ENCODE peak calls at places on chromosome 5, in nine cellular contexts. E, Y, T, D, W, C, P, Z and O are unnamed samples. For H3K4me1, the result is how much of the 10 kb centered on the place peaks cover.

GRCh38 chr5:55176176-55176818 is 3.3 kb upstream of the CDC20B start:
- DNase-seq in E (no peak), Y (peak), T (no peak), D (no peak), W (no peak), C (peak), P (no peak), Z (peak), O (peak)

GRCh38 chr5:150148408-150148927 is 7.2 kb downstream of the PDGFRB start:
- DNase-seq in E (no peak), Y (no peak), T (no peak), D (peak), W (no peak), C (no peak), P (no peak), Z (no peak), O (no peak)

GRCh38 chr5:149414405-149415244 is 35.5 kb upstream of the IL17B start:
- DNase-seq in E (peak), Y (no peak), T (no peak), D (peak), W (peak), C (no peak), P (no peak), Z (no peak), O (peak)

GRCh38 chr5:67870662-67871061 is 344.9 kb upstream of the PIK3R1 start:
- DNase-seq in E (no peak), Y (no peak), T (no peak), D (no peak), W (no peak), C (no peak), P (no peak), Z (no peak), O (no peak)

GRCh38 chr5:135066781-135067430 is 32.9 kb upstream of the PITX1 start:
- DNase-seq in E (no peak), Y (no peak), T (no peak), D (no peak), W (no peak), C (no peak), P (no peak), Z (no peak), O (no peak)

GRCh38 chr5:54090495-54091084 is 219.8 kb downstream of the ARL15 start:
- DNase-seq in E (no peak), Y (no peak), T (no peak), D (no peak), W (peak), C (peak), P (no peak), Z (no peak), O (no peak)

GRCh38 chr5:37248387-37248969 is 698 bp downstream of the CPLANE1 start:
- DNase-seq in E (no peak), Y (peak), T (no peak), D (no peak), W (peak), C (no peak), P (no peak), Z (peak), O (no peak)

GRCh38 chr5:166768536-166768935 is 1522.9 kb upstream of the WWC1 start:
- DNase-seq in E (no peak), Y (no peak), T (no peak), D (no peak), W (no peak), C (no peak), P (no peak), Z (no peak), O (no peak)

GRCh38 chr5:130720355-130720754 is 444.7 kb downstream of the HINT1 start:
- DNase-seq in E (no peak), Y (peak), T (no peak), D (no peak), W (peak), C (peak), P (no peak), Z (peak), O (no peak)

GRCh38 chr5:107668154-107668932 is 2.4 kb downstream of the EFNA5 start:
- DNase-seq in E (no peak), Y (no peak), T (no peak), D (no peak), W (no peak), C (no peak), P (no peak), Z (no peak), O (no peak)

GRCh38 chr5:33299621-33300208 is 141.1 kb upstream of the TARS1 start:
- DNase-seq in E (no peak), Y (peak), T (peak), D (no peak), W (peak), C (no peak), P (no peak), Z (peak), O (no peak)

GRCh38 chr5:13115476-13115875 is 829.0 kb downstream of the DNAH5 start:
- DNase-seq in E (no peak), Y (no peak), T (no peak), D (no peak), W (peak), C (no peak), P (no peak), Z (no peak), O (no peak)

GRCh38 chr5:178425621-178426068 is 164.5 kb downstream of the COL23A1 start:
- DNase-seq in E (no peak), Y (no peak), T (no peak), D (peak), W (no peak), C (no peak), P (no peak), Z (no peak), O (no peak)

GRCh38 chr5:25944786-25945185 is 1093.6 kb downstream of the CDH9 start:
- DNase-seq in E (no peak), Y (no peak), T (no peak), D (no peak), W (no peak), C (no peak), P (no peak), Z (no peak), O (no peak)

GRCh38 chr5:35849850-35850249 is 6.8 kb upstream of the IL7R start:
- DNase-seq in E (no peak), Y (no peak), T (no peak), D (no peak), W (no peak), C (no peak), P (no peak), Z (no peak), O (no peak)

GRCh38 chr5:32173394-32174010 is 617 bp downstream of the GOLPH3 start:
- DNase-seq in E (peak), Y (peak), T (peak), D (peak), W (peak), C (peak), P (peak), Z (peak), O (peak)

GRCh38 chr5:72093231-72093630 is 14.0 kb upstream of the MAP1B start:
- DNase-seq in E (no peak), Y (no peak), T (no peak), D (no peak), W (peak), C (no peak), P (no peak), Z (no peak), O (no peak)

GRCh38 chr5:1008451-1009358 is at the start of gene NKD2:
- DNase-seq in E (peak), Y (peak), T (peak), D (peak), W (no peak), C (peak), P (no peak), Z (peak), O (peak)

GRCh38 chr5:159581502-159582249 is 251.4 kb upstream of the IL12B start:
- DNase-seq in E (no peak), Y (no peak), T (peak), D (peak), W (peak), C (no peak), P (no peak), Z (peak), O (no peak)

GRCh38 chr5:145237843-145238242 is 597.3 kb downstream of the PRELID2 start:
- DNase-seq in E (no peak), Y (peak), T (no peak), D (no peak), W (peak), C (no peak), P (no peak), Z (peak), O (no peak)

GRCh38 chr5:76472338-76473336 is 69.6 kb downstream of the IQGAP2 start:
- DNase-seq in E (no peak), Y (no peak), T (no peak), D (no peak), W (no peak), C (no peak), P (no peak), Z (no peak), O (no peak)

GRCh38 chr5:4230531-4230904 is 634.9 kb downstream of the IRX1 start:
- DNase-seq in E (no peak), Y (no peak), T (no peak), D (no peak), W (no peak), C (no peak), P (no peak), Z (no peak), O (no peak)

GRCh38 chr5:96196890-96197289 is 235.2 kb upstream of the ELL2 start:
- DNase-seq in E (no peak), Y (no peak), T (no peak), D (no peak), W (no peak), C (no peak), P (no peak), Z (no peak), O (no peak)

GRCh38 chr5:71810023-71810422 is 90.9 kb downstream of the CARTPT start:
- DNase-seq in E (no peak), Y (no peak), T (no peak), D (no peak), W (no peak), C (no peak), P (no peak), Z (no peak), O (no peak)

GRCh38 chr5:157951673-157952373 is 92.9 kb upstream of the CLINT1 start:
- DNase-seq in E (no peak), Y (no peak), T (no peak), D (no peak), W (no peak), C (no peak), P (no peak), Z (no peak), O (no peak)

GRCh38 chr5:43006411-43007202 is 33.5 kb downstream of the ANXA2R start:
- DNase-seq in E (no peak), Y (no peak), T (no peak), D (no peak), W (peak), C (no peak), P (no peak), Z (no peak), O (no peak)

GRCh38 chr5:2901096-2901495 is 149.6 kb upstream of the IRX2 start:
- DNase-seq in E (no peak), Y (no peak), T (no peak), D (no peak), W (no peak), C (no peak), P (no peak), Z (no peak), O (no peak)

GRCh38 chr5:112372543-112372942 is 46.5 kb downstream of the EPB41L4A start:
- DNase-seq in E (no peak), Y (no peak), T (no peak), D (no peak), W (no peak), C (no peak), P (no peak), Z (no peak), O (no peak)

GRCh38 chr5:112687306-112687705 is 50.4 kb upstream of the APC start:
- DNase-seq in E (no peak), Y (no peak), T (no peak), D (no peak), W (no peak), C (no peak), P (no peak), Z (no peak), O (no peak)

GRCh38 chr5:131198625-131199024 is 27.9 kb downstream of the LYRM7 start:
- DNase-seq in E (no peak), Y (no peak), T (no peak), D (no peak), W (peak), C (no peak), P (no peak), Z (no peak), O (no peak)

GRCh38 chr5:135436856-135437795 is 10.0 kb downstream of the DCANP1 start:
- DNase-seq in E (no peak), Y (no peak), T (no peak), D (no peak), W (peak), C (peak), P (no peak), Z (no peak), O (no peak)

GRCh38 chr5:74636552-74636951 is 4.0 kb downstream of the ENC1 start:
- DNase-seq in E (no peak), Y (no peak), T (no peak), D (no peak), W (no peak), C (no peak), P (no peak), Z (no peak), O (no peak)
- H3K4me1 ChIP-seq in E (under half), Y (under half), T (under half), D (under half), W (under half), C (under half), P (under half), Z (under half), O (under half)

DNA sequence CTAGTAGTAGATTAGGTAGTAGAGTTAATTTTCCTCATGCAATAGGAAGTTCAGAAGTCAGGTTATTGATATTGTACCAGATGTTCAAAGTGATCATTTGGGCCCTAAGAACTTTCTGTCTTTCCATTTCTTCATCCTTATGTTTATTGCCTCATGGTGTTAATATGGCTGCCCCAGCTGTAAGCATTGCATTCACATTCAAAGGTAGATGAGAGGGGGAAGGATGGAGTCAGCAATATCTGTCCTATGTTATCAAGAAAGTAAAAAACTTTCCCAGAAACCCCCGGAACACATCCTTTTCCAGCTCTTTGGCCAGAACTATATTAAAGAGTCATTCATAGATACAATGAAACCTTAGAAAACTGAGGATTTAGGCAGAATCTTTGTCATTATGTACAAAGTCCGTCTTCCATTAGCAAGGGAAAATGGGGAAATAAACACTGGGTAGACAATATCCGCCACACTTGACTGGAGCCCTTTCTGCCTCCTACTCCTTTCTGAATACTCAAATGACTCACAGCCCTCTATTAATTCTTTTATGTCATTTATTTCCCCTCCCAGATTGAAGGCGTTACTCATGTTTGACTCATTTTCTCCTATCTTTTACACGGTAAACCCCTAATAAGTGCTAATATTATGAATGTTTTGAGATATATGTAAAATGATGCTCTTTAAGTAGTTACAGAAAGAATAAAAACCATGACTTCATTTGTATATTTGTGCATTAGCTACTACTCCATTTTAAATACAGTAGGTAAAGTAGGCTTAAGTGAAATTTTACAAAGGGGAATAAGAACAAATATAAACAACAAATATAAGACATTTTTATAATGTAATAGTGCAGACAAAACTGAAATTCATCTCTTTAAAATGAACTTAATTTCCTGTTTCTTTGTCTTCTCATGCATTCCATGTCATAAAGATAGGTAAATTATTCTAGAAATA is 127.6 kb downstream of the SLF1 start:
- DNase-seq in E (no peak), Y (no peak), T (no peak), D (no peak), W (peak), C (no peak), P (no peak), Z (no peak), O (no peak)
- H3K4me1 ChIP-seq in E (under half), Y (under half), T (under half), D (under half), W (under half), C (under half), P (under half), Z (under half), O (under half)

GRCh38 chr5:82314964-82315728 is 37.0 kb upstream of the RPS23 start:
- DNase-seq in E (no peak), Y (no peak), T (no peak), D (no peak), W (peak), C (no peak), P (no peak), Z (no peak), O (no peak)

GRCh38 chr5:82319977-82320376 is 41.8 kb upstream of the RPS23 start:
- DNase-seq in E (no peak), Y (no peak), T (no peak), D (no peak), W (no peak), C (no peak), P (no peak), Z (no peak), O (no peak)

GRCh38 chr5:82320971-82321370 is 42.8 kb upstream of the RPS23 start:
- DNase-seq in E (no peak), Y (no peak), T (no peak), D (no peak), W (no peak), C (no peak), P (no peak), Z (no peak), O (no peak)

GRCh38 chr5:82325155-82325554 is 47.0 kb upstream of the RPS23 start:
- DNase-seq in E (no peak), Y (no peak), T (no peak), D (no peak), W (no peak), C (no peak), P (no peak), Z (no peak), O (no peak)

GRCh38 chr5:82319192-82319591 is 41.0 kb upstream of the RPS23 start:
- DNase-seq in E (no peak), Y (no peak), T (no peak), D (no peak), W (no peak), C (no peak), P (no peak), Z (no peak), O (no peak)
- H3K4me1 ChIP-seq in E (under half), Y (under half), T (under half), D (under half), W (under half), C (under half), P (under half), Z (under half), O (under half)

GRCh38 chr5:124649548-124650501 is 96.6 kb downstream of the ZNF608 start:
- DNase-seq in E (peak), Y (peak), T (peak), D (peak), W (peak), C (peak), P (no peak), Z (peak), O (peak)

GRCh38 chr5:124652892-124653441 is 93.5 kb downstream of the ZNF608 start:
- DNase-seq in E (no peak), Y (no peak), T (no peak), D (no peak), W (no peak), C (no peak), P (no peak), Z (no peak), O (no peak)

GRCh38 chr5:124652514-124652819 is 94.0 kb downstream of the ZNF608 start:
- DNase-seq in E (no peak), Y (no peak), T (no peak), D (no peak), W (no peak), C (no peak), P (no peak), Z (no peak), O (no peak)

GRCh38 chr5:124650960-124651662 is 95.3 kb downstream of the ZNF608 start:
- DNase-seq in E (no peak), Y (no peak), T (no peak), D (no peak), W (no peak), C (no peak), P (no peak), Z (no peak), O (peak)

GRCh38 chr5:124651663-124652513 is 94.6 kb downstream of the ZNF608 start:
- DNase-seq in E (peak), Y (peak), T (peak), D (peak), W (peak), C (peak), P (no peak), Z (peak), O (peak)
- H3K4me1 ChIP-seq in E (under half), Y (half or more), T (under half), D (under half), W (under half), C (under half), P (under half), Z (half or more), O (half or more)

GRCh38 chr5:163770625-163771024 is 265.2 kb downstream of the MAT2B start:
- DNase-seq in E (no peak), Y (no peak), T (no peak), D (no peak), W (no peak), C (no peak), P (no peak), Z (peak), O (no peak)

DNA sequence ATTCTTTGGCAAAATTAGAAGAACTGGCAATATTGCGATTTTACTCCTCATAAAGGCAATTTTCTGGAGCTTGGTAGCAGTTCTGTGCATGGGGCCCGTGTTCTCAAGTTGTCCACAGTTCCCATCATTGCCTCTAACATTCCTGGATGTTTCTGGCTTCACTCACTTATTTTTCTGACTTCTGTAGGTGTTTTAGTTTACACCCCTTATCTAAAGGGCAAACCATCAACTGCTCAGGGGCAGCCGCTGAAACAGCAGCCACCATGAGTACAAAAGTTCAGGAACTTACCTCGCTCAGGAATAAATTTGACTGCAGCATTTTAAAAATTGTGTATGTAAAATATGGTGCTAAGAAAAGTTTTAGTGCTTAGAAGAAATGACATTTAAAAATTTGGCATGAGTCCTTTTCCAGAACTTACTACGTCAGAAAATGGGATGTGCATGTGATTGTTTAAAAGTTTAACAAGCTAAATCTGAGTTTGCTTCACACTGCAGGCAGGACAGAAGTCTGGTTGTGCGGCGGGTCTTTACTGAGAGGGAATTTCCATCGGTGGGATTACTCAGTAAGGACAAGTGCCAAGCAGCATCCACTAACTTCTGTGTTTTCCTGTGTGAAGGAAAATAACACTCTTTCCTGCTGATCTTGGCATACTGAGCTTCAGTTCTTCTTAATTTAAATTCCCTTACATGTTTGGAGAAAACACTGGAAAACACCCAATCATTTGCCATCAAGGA is 261.7 kb downstream of the MAT2B start:
- DNase-seq in E (no peak), Y (no peak), T (no peak), D (no peak), W (no peak), C (no peak), P (no peak), Z (peak), O (no peak)
- H3K4me1 ChIP-seq in E (under half), Y (under half), T (under half), D (under half), W (under half), C (under half), P (under half), Z (under half), O (under half)

GRCh38 chr5:139688088-139688702 is 40.0 kb downstream of the CXXC5 start:
- DNase-seq in E (no peak), Y (no peak), T (no peak), D (no peak), W (no peak), C (no peak), P (no peak), Z (no peak), O (no peak)
- H3K4me1 ChIP-seq in E (under half), Y (under half), T (under half), D (under half), W (under half), C (half or more), P (under half), Z (under half), O (under half)